ENCODE peak calls at places on chromosomes 13 and 19, in six cellular contexts. U is lower lobe of right lung; N is germinal center; T is GM03348; Q is effector CD4-positive, alpha-beta T cell; H is mesenchymal stem cell. G is an unnamed sample.
A peak's percentile ranks its signal among the peaks of the same experiment; 100 is the strongest.

GRCh38 chr19:14406645-14407331 is 12.4 kb downstream of the DDX39A start:
- DNase-seq in U (no peak), N (no peak), T (no peak), Q (no peak), H (no peak), G (peak; percentile 29)

GRCh38 chr19:58476498-58477015 is 405 bp downstream of the ZNF446 start:
- DNase-seq in U (no peak), N (peak; percentile 27), T (peak; percentile 39), Q (no peak), H (peak; percentile 74), G (peak; percentile 52)

GRCh38 chr13:63636231-63636993 is 2220.8 kb upstream of the PCDH20 start:
- DNase-seq in U (no peak), N (no peak), T (peak; percentile 1), Q (no peak), H (no peak), G (no peak)

GRCh38 chr19:15926484-15926883 is 7.8 kb downstream of the CYP4F11 start:
- DNase-seq in U (no peak), N (no peak), T (no peak), Q (no peak), H (no peak), G (no peak)

GRCh38 chr19:367561-367960 is 23.0 kb upstream of the MIER2 start:
- DNase-seq in U (no peak), N (no peak), T (no peak), Q (no peak), H (no peak), G (no peak)

GRCh38 chr19:49552749-49553148 is 24.9 kb downstream of the RCN3 start:
- DNase-seq in U (no peak), N (no peak), T (no peak), Q (no peak), H (no peak), G (no peak)

GRCh38 chr13:108220042-108220441 is 1.9 kb downstream of the ABHD13 start:
- DNase-seq in U (peak; percentile 46), N (no peak), T (no peak), Q (no peak), H (no peak), G (no peak)

GRCh38 chr13:104976964-104977363 is 1558.5 kb downstream of the EFNB2 start:
- DNase-seq in U (no peak), N (no peak), T (no peak), Q (no peak), H (no peak), G (no peak)

GRCh38 chr19:19040417-19040816 is 7.0 kb downstream of the ARMC6 start:
- DNase-seq in U (peak; percentile 68), N (no peak), T (peak; percentile 65), Q (no peak), H (peak; percentile 57), G (no peak)

GRCh38 chr13:104253063-104253680 is 1187.0 kb upstream of the SLC10A2 start:
- DNase-seq in U (no peak), N (no peak), T (no peak), Q (no peak), H (peak; percentile 6), G (no peak)

GRCh38 chr19:1690570-1691307 is 38.3 kb upstream of the TCF3 start:
- DNase-seq in U (peak; percentile 71), N (peak; percentile 85), T (peak; percentile 67), Q (peak; percentile 28), H (peak; percentile 17), G (peak; percentile 52)

GRCh38 chr19:31450696-31451095 is 101.5 kb upstream of the TSHZ3 start:
- DNase-seq in U (no peak), N (no peak), T (no peak), Q (no peak), H (no peak), G (no peak)

GRCh38 chr19:11278670-11279069 is 16.3 kb upstream of the DOCK6 start:
- DNase-seq in U (no peak), N (no peak), T (no peak), Q (no peak), H (peak; percentile 18), G (no peak)

GRCh38 chr13:51542358-51542972 is 41.8 kb upstream of the WDFY2 start:
- DNase-seq in U (no peak), N (no peak), T (no peak), Q (no peak), H (peak; percentile 35), G (no peak)

GRCh38 chr19:16146112-16146511 is 2.6 kb downstream of the HSH2D start:
- DNase-seq in U (no peak), N (no peak), T (no peak), Q (no peak), H (no peak), G (no peak)

GRCh38 chr19:21812448-21812847 is 23.5 kb downstream of the ZNF43 start:
- DNase-seq in U (no peak), N (no peak), T (no peak), Q (no peak), H (no peak), G (no peak)

GRCh38 chr13:99834246-99834645 is 137.3 kb downstream of the ZIC5 start:
- DNase-seq in U (no peak), N (no peak), T (no peak), Q (no peak), H (no peak), G (no peak)

GRCh38 chr13:36509369-36509768 is 77.1 kb downstream of the CCNA1 start:
- DNase-seq in U (no peak), N (no peak), T (no peak), Q (no peak), H (no peak), G (no peak)

GRCh38 chr19:42424712-42425131 is 2.5 kb downstream of the LIPE start:
- DNase-seq in U (no peak), N (no peak), T (no peak), Q (no peak), H (no peak), G (no peak)

GRCh38 chr13:79749985-79750551 is 269.1 kb downstream of the NDFIP2 start:
- DNase-seq in U (peak; percentile 63), N (no peak), T (peak; percentile 86), Q (no peak), H (peak; percentile 92), G (no peak)

GRCh38 chr19:37953576-37954303 is 46.7 kb downstream of the SIPA1L3 start:
- DNase-seq in U (no peak), N (no peak), T (no peak), Q (no peak), H (no peak), G (no peak)

GRCh38 chr19:45075215-45076028 is 856 bp downstream of the ZNF296 start:
- DNase-seq in U (peak; percentile 95), N (peak; percentile 92), T (peak; percentile 53), Q (no peak), H (no peak), G (peak; percentile 68)

GRCh38 chr19:33988601-33989000 is 183.7 kb upstream of the LSM14A start:
- DNase-seq in U (no peak), N (no peak), T (no peak), Q (no peak), H (no peak), G (no peak)

GRCh38 chr13:92175330-92175729 is 776.9 kb downstream of the GPC5 start:
- DNase-seq in U (no peak), N (no peak), T (peak; percentile 53), Q (no peak), H (peak; percentile 79), G (no peak)

GRCh38 chr19:12864721-12865715 is 16.2 kb downstream of the DNASE2 start:
- DNase-seq in U (no peak), N (no peak), T (no peak), Q (no peak), H (no peak), G (no peak)

GRCh38 chr13:46683879-46684278 is 113.1 kb downstream of the ESD start:
- DNase-seq in U (no peak), N (no peak), T (no peak), Q (no peak), H (peak; percentile 28), G (no peak)

GRCh38 chr13:114035583-114036501 is 62.0 kb upstream of the C13orf46 start:
- DNase-seq in U (no peak), N (no peak), T (no peak), Q (no peak), H (no peak), G (peak; percentile 74)

GRCh38 chr19:13953021-13953531 is 767 bp downstream of the DCAF15 start:
- DNase-seq in U (no peak), N (peak; percentile 30), T (peak; percentile 92), Q (no peak), H (peak; percentile 63), G (no peak)

GRCh38 chr13:93289842-93290241 is 63.2 kb downstream of the GPC6 start:
- DNase-seq in U (no peak), N (no peak), T (no peak), Q (no peak), H (no peak), G (no peak)

GRCh38 chr19:16566161-16566560 is 6.1 kb downstream of the SLC35E1 start:
- DNase-seq in U (peak; percentile 47), N (no peak), T (no peak), Q (peak; percentile 84), H (no peak), G (no peak)

GRCh38 chr19:33214621-33215020 is 11.0 kb downstream of the SLC7A10 start:
- DNase-seq in U (no peak), N (no peak), T (peak; percentile 52), Q (no peak), H (peak; percentile 34), G (no peak)

GRCh38 chr13:20002766-20003165 is 44.2 kb downstream of the ZMYM2 start:
- DNase-seq in U (no peak), N (no peak), T (no peak), Q (no peak), H (no peak), G (no peak)

GRCh38 chr13:43269037-43269476 is 245.7 kb downstream of the DNAJC15 start:
- DNase-seq in U (no peak), N (no peak), T (peak; percentile 82), Q (no peak), H (peak; percentile 94), G (no peak)

GRCh38 chr13:80527400-80527799 is 186.5 kb upstream of the SPRY2 start:
- DNase-seq in U (no peak), N (no peak), T (no peak), Q (no peak), H (no peak), G (no peak)

GRCh38 chr19:29672933-29673336 is 7.7 kb downstream of the PLEKHF1 start:
- DNase-seq in U (no peak), N (peak; percentile 72), T (peak; percentile 1), Q (peak; percentile 85), H (no peak), G (no peak)

GRCh38 chr19:41386442-41386841 is 10.1 kb downstream of the TMEM91 start:
- DNase-seq in U (no peak), N (no peak), T (no peak), Q (no peak), H (no peak), G (no peak)

GRCh38 chr19:47190167-47190727 is 40.8 kb downstream of the BBC3 start:
- DNase-seq in U (peak; percentile 88), N (no peak), T (peak; percentile 62), Q (peak; percentile 19), H (peak; percentile 82), G (peak; percentile 56)